ENCODE peak calls at places on chromosome 21, in ten cellular contexts. V is HCT116, K is fibroblast of pulmonary artery, U is GOT3, N is ecto neural progenitor cell, X is AG10803, R is HEK293T, F is choroid plexus epithelial cell, P is NCI-H1436, I is body of pancreas. T is an unnamed sample.

GRCh38 chr21:41361786-41362604 is at the start of gene MX2:
- DNase-seq in K (peak), R (no peak), X (peak), I (peak), F (peak), P (peak), V (no peak), U (peak), N (no peak), T (peak)

GRCh38 chr21:31557421-31557955 is 102.0 kb upstream of the SOD1 start:
- DNase-seq in R (no peak), P (peak), V (no peak), I (no peak), N (peak), F (no peak), U (no peak), K (no peak), X (no peak), T (no peak)

GRCh38 chr21:45263534-45263933 is 24.2 kb downstream of the POFUT2 start:
- DNase-seq in X (no peak), V (no peak), U (no peak), R (no peak), N (no peak), F (no peak), P (no peak), K (no peak), I (no peak), T (peak)

GRCh38 chr21:37829447-37829846 is 86.8 kb downstream of the KCNJ6 start:
- DNase-seq in N (no peak), F (no peak), K (peak), R (no peak), P (no peak), U (no peak), I (peak), X (peak), V (no peak), T (no peak)

GRCh38 chr21:41843584-41843983 is 35.6 kb downstream of the PRDM15 start:
- DNase-seq in N (no peak), R (no peak), V (no peak), U (no peak), F (no peak), P (no peak), K (no peak), X (no peak), I (no peak), T (no peak)

GRCh38 chr21:45096216-45096615 is 21.8 kb downstream of the ADARB1 start:
- DNase-seq in I (no peak), X (no peak), R (no peak), K (no peak), P (no peak), F (no peak), U (no peak), V (no peak), N (no peak), T (no peak)

GRCh38 chr21:26916799-26917198 is 50.1 kb downstream of the ADAMTS5 start:
- DNase-seq in F (no peak), K (no peak), X (no peak), I (no peak), U (no peak), N (no peak), V (no peak), R (no peak), P (no peak), T (no peak)

GRCh38 chr21:23837564-23837963 is 1769.7 kb downstream of the MRPL39 start:
- DNase-seq in I (no peak), R (no peak), K (no peak), N (no peak), U (no peak), F (no peak), P (no peak), V (no peak), X (no peak), T (no peak)

GRCh38 chr21:33650929-33651505 is 8.7 kb downstream of the ITSN1 start:
- DNase-seq in N (no peak), I (no peak), U (no peak), V (no peak), K (peak), P (no peak), F (peak), R (no peak), X (no peak), T (no peak)

GRCh38 chr21:34950980-34951379 is 98.1 kb downstream of the RUNX1 start:
- DNase-seq in X (no peak), R (no peak), K (no peak), V (no peak), N (no peak), U (no peak), F (no peak), P (no peak), I (no peak), T (no peak)

GRCh38 chr21:32319012-32319411 is 20.4 kb downstream of the MRAP start:
- DNase-seq in U (no peak), P (no peak), N (no peak), K (no peak), I (no peak), V (no peak), X (no peak), R (no peak), F (no peak), T (no peak)

GRCh38 chr21:44377201-44377921 is 23.9 kb downstream of the TRPM2 start:
- DNase-seq in X (no peak), I (no peak), P (peak), F (no peak), N (peak), R (no peak), K (no peak), U (no peak), V (no peak), T (no peak)

GRCh38 chr21:34707876-34708325 is 39.1 kb downstream of the CLIC6 start:
- DNase-seq in F (no peak), R (no peak), P (no peak), V (no peak), K (no peak), I (no peak), X (no peak), U (no peak), N (no peak), T (no peak)

GRCh38 chr21:36926989-36927695 is 39.3 kb downstream of the HLCS start:
- DNase-seq in V (no peak), F (no peak), U (no peak), N (no peak), K (no peak), I (no peak), P (no peak), X (no peak), R (no peak), T (no peak)

GRCh38 chr21:16082038-16082816 is 352.4 kb downstream of the USP25 start:
- DNase-seq in I (no peak), V (no peak), N (no peak), X (peak), F (peak), U (no peak), P (peak), K (peak), R (no peak), T (no peak)

GRCh38 chr21:43609501-43610340 is 49.6 kb downstream of the HSF2BP start:
- DNase-seq in I (peak), U (no peak), K (peak), R (peak), N (no peak), V (no peak), X (no peak), P (peak), F (peak), T (no peak)

GRCh38 chr21:45347712-45348477 is 57.1 kb upstream of the COL18A1 start:
- DNase-seq in U (no peak), P (no peak), N (no peak), I (no peak), R (no peak), V (no peak), X (no peak), F (no peak), K (no peak), T (no peak)

GRCh38 chr21:45158491-45159423 is 84.4 kb downstream of the ADARB1 start:
- DNase-seq in K (no peak), U (no peak), N (no peak), R (no peak), P (no peak), X (no peak), I (no peak), F (no peak), V (no peak), T (no peak)

GRCh38 chr21:15617968-15618367 is 111.8 kb upstream of the USP25 start:
- DNase-seq in P (no peak), K (peak), R (no peak), V (no peak), X (peak), N (no peak), I (no peak), U (no peak), F (peak), T (no peak)

GRCh38 chr21:16644690-16645089 is 868.2 kb upstream of the CXADR start:
- DNase-seq in K (peak), X (peak), U (no peak), N (no peak), F (peak), I (no peak), P (no peak), R (no peak), V (no peak), T (no peak)

GRCh38 chr21:17514124-17514481 is 1.3 kb downstream of the CXADR start:
- DNase-seq in U (no peak), X (no peak), F (peak), K (peak), P (no peak), V (no peak), I (no peak), R (no peak), N (no peak), T (no peak)

GRCh38 chr21:38913120-38913975 is 107.6 kb downstream of the ETS2 start:
- DNase-seq in V (peak), N (peak), R (peak), P (peak), I (peak), K (peak), U (no peak), F (peak), X (peak), T (peak)

GRCh38 chr21:44441041-44441400 is 14.3 kb upstream of the LRRC3 start:
- DNase-seq in U (no peak), F (no peak), N (no peak), V (no peak), P (no peak), I (no peak), X (no peak), R (no peak), K (no peak), T (no peak)

GRCh38 chr21:42397291-42398129 is 1.7 kb upstream of the TMPRSS3 start:
- DNase-seq in K (no peak), I (no peak), R (no peak), N (no peak), P (no peak), U (no peak), V (no peak), F (no peak), X (no peak), T (no peak)

GRCh38 chr21:16076465-16076864 is 346.7 kb downstream of the USP25 start:
- DNase-seq in F (no peak), V (no peak), N (no peak), R (no peak), I (no peak), P (no peak), K (no peak), U (no peak), X (no peak), T (no peak)

GRCh38 chr21:33789697-33790096 is 125.9 kb downstream of the ATP5PO start:
- DNase-seq in N (no peak), R (no peak), K (peak), P (no peak), X (peak), U (no peak), F (peak), I (no peak), V (no peak), T (no peak)

GRCh38 chr21:38796426-38796825 is 9.3 kb upstream of the ETS2 start:
- DNase-seq in K (peak), F (peak), U (no peak), V (no peak), X (no peak), R (no peak), N (no peak), I (no peak), P (no peak), T (no peak)

GRCh38 chr21:45588086-45588825 is 46.0 kb upstream of the SLC19A1 start:
- DNase-seq in P (no peak), R (no peak), N (no peak), F (no peak), V (no peak), I (no peak), X (no peak), K (no peak), U (no peak), T (no peak)

GRCh38 chr21:28444567-28444966 is 548.1 kb downstream of the LTN1 start:
- DNase-seq in R (no peak), V (no peak), F (peak), X (peak), I (no peak), P (no peak), N (no peak), U (no peak), K (peak), T (no peak)

GRCh38 chr21:26837539-26837938 is 7.7 kb downstream of the ADAMTS1 start:
- DNase-seq in R (no peak), N (no peak), U (no peak), K (no peak), X (no peak), V (no peak), I (no peak), P (no peak), F (no peak), T (no peak)

GRCh38 chr21:43766734-43767497 is 9.2 kb downstream of the CSTB start:
- DNase-seq in P (no peak), F (peak), N (no peak), U (no peak), R (no peak), V (no peak), K (no peak), X (no peak), I (no peak), T (no peak)

GRCh38 chr21:44455524-44456206 is 355 bp downstream of the LRRC3 start:
- DNase-seq in I (peak), F (peak), X (peak), N (peak), R (peak), K (peak), U (no peak), P (no peak), V (no peak), T (no peak)

GRCh38 chr21:46008893-46009635 is 27.5 kb downstream of the COL6A1 start:
- DNase-seq in N (no peak), P (no peak), R (no peak), K (no peak), F (no peak), U (no peak), V (no peak), I (no peak), X (no peak), T (no peak)

GRCh38 chr21:43905726-43906455 is 40.9 kb downstream of the AGPAT3 start:
- DNase-seq in F (no peak), N (no peak), X (peak), P (no peak), V (no peak), U (no peak), R (no peak), K (no peak), I (no peak), T (no peak)

GRCh38 chr21:17264182-17264581 is 248.7 kb upstream of the CXADR start:
- DNase-seq in X (no peak), U (no peak), V (no peak), R (no peak), K (no peak), F (no peak), P (no peak), I (no peak), N (no peak), T (no peak)

GRCh38 chr21:46194374-46195334 is 10.4 kb upstream of the SPATC1L start:
- DNase-seq in N (peak), P (no peak), X (no peak), K (no peak), F (no peak), U (no peak), V (no peak), R (no peak), I (no peak), T (peak)

GRCh38 chr21:36479415-36480402 is at the start of gene CLDN14:
- DNase-seq in I (no peak), U (no peak), P (no peak), X (peak), N (no peak), F (peak), V (no peak), R (no peak), K (no peak), T (no peak)